ENCODE peak calls at places on chromosomes 7 and 10, in eight cellular contexts. T is midbrain; V is tibial nerve; G is stimulated activated CD4-positive, alpha-beta T cell treated with anti-CD3 and anti-CD28 coated beads, Interleukin-2, amount 100 ng/mL, for 48 hours; C is cardiac fibroblast; K is occipital lobe; W is HCT116; Y is AG09319. N is an unnamed sample.

GRCh38 chr7:131629203-131629871 is 72.9 kb upstream of the PODXL start:
- DNase-seq in T (no peak), G (no peak), K (no peak), W (no peak), C (peak), V (no peak), Y (no peak), N (no peak)

GRCh38 chr10:49001402-49001801 is 61.8 kb upstream of the LRRC18 start:
- DNase-seq in G (no peak), C (peak), K (no peak), T (no peak), Y (no peak), V (no peak), W (no peak), N (no peak)

GRCh38 chr7:31052504-31052840 is 364 bp downstream of the ADCYAP1R1 start:
- DNase-seq in V (no peak), K (no peak), Y (no peak), T (no peak), G (no peak), C (no peak), W (no peak), N (no peak)

GRCh38 chr10:30861217-30861616 is 170.4 kb downstream of the ZNF438 start:
- DNase-seq in C (no peak), T (no peak), W (no peak), V (no peak), Y (no peak), G (no peak), K (no peak), N (no peak)

GRCh38 chr7:15929406-15929805 is 242.9 kb upstream of the MEOX2 start:
- DNase-seq in K (no peak), W (no peak), Y (no peak), T (no peak), V (no peak), C (no peak), G (no peak), N (no peak)

GRCh38 chr10:48899781-48900180 is 39.9 kb downstream of the LRRC18 start:
- DNase-seq in Y (no peak), V (no peak), K (no peak), W (no peak), T (no peak), G (no peak), C (no peak), N (no peak)

GRCh38 chr10:44947356-44948152 is 12.0 kb upstream of the RASSF4 start:
- DNase-seq in W (no peak), T (no peak), C (no peak), V (no peak), Y (no peak), G (no peak), K (no peak), N (no peak)

GRCh38 chr7:1651031-1651446 is 19.0 kb upstream of the ELFN1 start:
- DNase-seq in C (no peak), G (no peak), K (no peak), V (no peak), W (no peak), T (no peak), Y (no peak), N (no peak)

GRCh38 chr7:5452937-5453540 is 29.4 kb upstream of the TNRC18 start:
- DNase-seq in W (no peak), Y (peak), V (no peak), K (no peak), G (no peak), C (peak), T (no peak), N (no peak)

GRCh38 chr7:146654048-146654447 is 537.4 kb downstream of the CNTNAP2 start:
- DNase-seq in K (no peak), V (no peak), G (no peak), C (no peak), W (no peak), T (no peak), Y (no peak), N (no peak)

GRCh38 chr7:105654994-105655900 is 74.0 kb upstream of the EFCAB10 start:
- DNase-seq in G (no peak), C (peak), K (no peak), W (no peak), T (no peak), Y (no peak), V (no peak), N (peak)

GRCh38 chr7:127751062-127751722 is 99.2 kb downstream of the SND1 start:
- DNase-seq in T (no peak), W (no peak), C (peak), V (no peak), K (no peak), G (no peak), Y (peak), N (no peak)

GRCh38 chr10:122861724-122862161 is 16.1 kb upstream of the CUZD1 start:
- DNase-seq in G (no peak), Y (no peak), C (peak), T (no peak), V (no peak), W (no peak), K (no peak), N (no peak)

GRCh38 chr7:33719059-33719581 is 186.2 kb upstream of the BMPER start:
- DNase-seq in W (no peak), Y (no peak), T (peak), K (peak), C (peak), G (no peak), V (no peak), N (no peak)